ENCODE peak calls at places on chromosomes 1 and 21, in eight cellular contexts. I is NCI-H2171 treated with DMSO at 0.1 percent for 48 hours; W is cardiac fibroblast; J is activated CD8-positive, alpha-beta memory T cell treated with anti-CD3 and anti-CD28 coated beads, Interleukin-2, amount 10 ng/mL, durations not matched to agents 7 days and 5 days; E is NCI-H1092; B is NCI-H1417; R is AG10803; P is HS-27A. O is an unnamed sample.

GRCh38 chr1:220527279-220528048 is 472 bp upstream of the MARK1 start:
- DNase-seq in R (no peak), J (no peak), B (peak), E (peak), W (peak), P (no peak), I (peak), O (peak)

GRCh38 chr1:30319765-30320580 is 403.4 kb downstream of the MATN1 start:
- DNase-seq in R (no peak), I (no peak), B (no peak), W (no peak), J (peak), P (no peak), E (no peak), O (no peak)

GRCh38 chr1:161721738-161722343 is 497 bp downstream of the FCRLB start:
- DNase-seq in I (no peak), B (no peak), J (no peak), R (peak), P (no peak), W (peak), E (no peak), O (no peak)

GRCh38 chr1:17438977-17439249 is 564 bp downstream of the RCC2 start:
- DNase-seq in I (no peak), W (no peak), J (no peak), R (no peak), B (no peak), E (no peak), P (no peak), O (no peak)

GRCh38 chr1:79133703-79134258 is 127.3 kb upstream of the ADGRL4 start:
- DNase-seq in I (no peak), W (peak), R (no peak), E (no peak), J (no peak), B (no peak), P (no peak), O (no peak)

GRCh38 chr1:14314032-14314431 is 284.5 kb upstream of the KAZN start:
- DNase-seq in B (peak), J (no peak), I (no peak), P (no peak), W (no peak), R (no peak), E (no peak), O (no peak)

GRCh38 chr1:239700667-239701066 is 314.3 kb downstream of the CHRM3 start:
- DNase-seq in I (no peak), B (no peak), P (no peak), J (no peak), W (no peak), R (no peak), E (no peak), O (no peak)

GRCh38 chr21:43345746-43346409 is 81.1 kb downstream of the SIK1 start:
- DNase-seq in P (no peak), I (no peak), R (peak), W (peak), E (no peak), B (no peak), J (no peak), O (no peak)

GRCh38 chr1:85484264-85484663 is 19.3 kb upstream of the DDAH1 start:
- DNase-seq in W (peak), R (no peak), I (no peak), P (no peak), J (no peak), E (no peak), B (no peak), O (no peak)

GRCh38 chr21:31878831-31879230 is 6.0 kb downstream of the HUNK start:
- DNase-seq in P (no peak), J (no peak), E (no peak), W (no peak), I (no peak), B (no peak), R (no peak), O (no peak)

GRCh38 chr1:13536612-13537011 is 22.8 kb upstream of the LRRC38 start:
- DNase-seq in W (no peak), I (peak), P (no peak), J (no peak), E (no peak), B (no peak), R (no peak), O (no peak)

GRCh38 chr21:45796003-45796402 is 152.5 kb downstream of the PCBP3 start:
- DNase-seq in E (no peak), B (no peak), R (no peak), W (no peak), I (no peak), P (no peak), J (no peak), O (no peak)

GRCh38 chr1:110477041-110477440 is 26.1 kb downstream of the PROK1 start:
- DNase-seq in J (no peak), P (peak), E (no peak), B (no peak), R (peak), I (no peak), W (peak), O (no peak)

GRCh38 chr1:161309868-161310267 is at the start of gene MPZ:
- DNase-seq in I (no peak), J (no peak), B (no peak), E (no peak), P (no peak), R (no peak), W (no peak), O (no peak)

GRCh38 chr1:56820755-56821461 is 1.7 kb upstream of the FYB2 start:
- DNase-seq in I (peak), E (peak), J (peak), W (peak), B (peak), P (peak), R (peak), O (peak)

GRCh38 chr1:77686784-77687518 is 4.5 kb upstream of the ZZZ3 start:
- DNase-seq in J (no peak), W (no peak), E (no peak), R (no peak), P (no peak), I (peak), B (no peak), O (no peak)

GRCh38 chr1:182635871-182636270 is 31.7 kb upstream of the RGS16 start:
- DNase-seq in E (no peak), I (no peak), R (no peak), W (no peak), B (peak), P (no peak), J (no peak), O (no peak)

GRCh38 chr1:79323240-79324025 is 316.9 kb upstream of the ADGRL4 start:
- DNase-seq in J (no peak), R (peak), E (no peak), W (peak), I (no peak), P (peak), B (no peak), O (no peak)

GRCh38 chr21:45313015-45313414 is 25.3 kb upstream of the POFUT2 start:
- DNase-seq in R (no peak), B (no peak), W (no peak), E (no peak), P (no peak), I (no peak), J (no peak), O (no peak)

GRCh38 chr1:43363283-43363934 is 4.4 kb downstream of the ELOVL1 start:
- DNase-seq in B (no peak), J (no peak), I (no peak), P (no peak), W (no peak), E (no peak), R (no peak), O (no peak)

GRCh38 chr1:110674337-110675059 is at the start of gene KCNA3:
- DNase-seq in R (no peak), I (peak), E (peak), B (peak), W (no peak), J (peak), P (no peak), O (peak)

GRCh38 chr1:208166340-208167138 is 77.6 kb downstream of the PLXNA2 start:
- DNase-seq in W (no peak), J (no peak), R (no peak), B (peak), E (no peak), I (no peak), P (no peak), O (no peak)

GRCh38 chr1:151990856-151991198 is 2.8 kb downstream of the S100A10 start:
- DNase-seq in J (no peak), I (peak), W (peak), R (peak), E (peak), B (peak), P (no peak), O (peak)

GRCh38 chr21:46056450-46056903 is 41.4 kb upstream of the COL6A2 start:
- DNase-seq in J (no peak), I (no peak), R (peak), W (peak), P (no peak), E (no peak), B (no peak), O (no peak)

GRCh38 chr1:240917976-240918375 is 306.0 kb upstream of the GREM2 start:
- DNase-seq in E (no peak), B (no peak), P (no peak), R (no peak), J (no peak), I (no peak), W (no peak), O (no peak)

GRCh38 chr1:44819594-44820327 is 11.4 kb downstream of the BTBD19 start:
- DNase-seq in J (peak), I (peak), R (peak), W (peak), P (no peak), B (no peak), E (no peak), O (no peak)

GRCh38 chr1:153968000-153968363 is 280 bp downstream of the CREB3L4 start:
- DNase-seq in R (no peak), W (no peak), I (no peak), E (peak), B (no peak), P (no peak), J (no peak), O (peak)

GRCh38 chr1:116826818-116827606 is 72.8 kb downstream of the CD2 start:
- DNase-seq in R (no peak), J (peak), P (no peak), E (no peak), I (peak), W (peak), B (no peak), O (no peak)

GRCh38 chr1:58162952-58163550 is 383.5 kb downstream of the OMA1 start:
- DNase-seq in E (peak), I (peak), B (peak), P (peak), R (peak), J (no peak), W (peak), O (peak)

GRCh38 chr1:91552596-91552995 is 51.9 kb downstream of the CDC7 start:
- DNase-seq in E (no peak), J (no peak), B (no peak), R (no peak), W (no peak), P (no peak), I (no peak), O (no peak)

GRCh38 chr1:165917166-165917565 is 89.8 kb downstream of the UCK2 start:
- DNase-seq in R (no peak), E (no peak), P (no peak), J (no peak), B (no peak), I (no peak), W (no peak), O (no peak)

GRCh38 chr1:113949007-113949406 is 19.9 kb downstream of the HIPK1 start:
- DNase-seq in R (no peak), I (no peak), P (no peak), W (no peak), J (no peak), E (no peak), B (no peak), O (no peak)

GRCh38 chr1:89705901-89706699 is 73.2 kb downstream of the LRRC8C start:
- DNase-seq in W (no peak), P (no peak), R (no peak), B (no peak), E (no peak), I (no peak), J (no peak), O (no peak)

GRCh38 chr1:203461717-203462116 is 13.9 kb upstream of the PRELP start:
- DNase-seq in J (no peak), B (peak), P (no peak), E (no peak), R (no peak), W (no peak), I (no peak), O (peak)

GRCh38 chr1:224922404-224923164 is 6.9 kb upstream of the DNAH14 start:
- DNase-seq in E (peak), W (peak), I (peak), R (peak), J (no peak), B (peak), P (no peak), O (peak)

GRCh38 chr1:201883266-201883665 is 5.4 kb upstream of the SHISA4 start:
- DNase-seq in W (no peak), J (no peak), I (no peak), P (no peak), E (no peak), B (peak), R (no peak), O (no peak)

O was measured in NCI-H345.